ENCODE peak calls at places on chromosomes 7 and 10, in four cellular contexts. H is astrocyte, X is HepG2, C is hepatocyte. Y is an unnamed sample. For H4K20me1, the result is how much of the 10 kb centered on the place peaks cover.

GRCh38 chr7:29563590-29564454 is at the start of gene PRR15:
- DNase-seq in C (peak), X (peak), H (peak), Y (peak)

GRCh38 chr7:81264116-81264515 is 345.3 kb upstream of the SEMA3C start:
- DNase-seq in X (no peak), H (no peak), C (no peak), Y (peak)

GRCh38 chr10:117536359-117536861 is 6.1 kb upstream of the EMX2 start:
- DNase-seq in C (no peak), X (no peak), H (no peak), Y (no peak)

GRCh38 chr7:154744226-154744860 is 258.6 kb downstream of the PAXIP1 start:
- DNase-seq in X (no peak), H (no peak), C (peak), Y (peak)

GRCh38 chr7:97026705-97027426 is 2.2 kb upstream of the DLX5 start:
- DNase-seq in H (no peak), C (no peak), X (no peak), Y (no peak)

GRCh38 chr7:23120106-23120505 is 14.5 kb downstream of the KLHL7 start:
- DNase-seq in H (no peak), X (no peak), C (no peak), Y (no peak)

GRCh38 chr7:158811461-158811860 is 17.8 kb downstream of the ESYT2 start:
- DNase-seq in X (no peak), H (peak), C (peak), Y (peak)

GRCh38 chr7:157595086-157595855 is 258.5 kb downstream of the DNAJB6 start:
- DNase-seq in C (no peak), X (no peak), H (no peak), Y (no peak)

GRCh38 chr7:50599385-50599784 is 34.2 kb upstream of the DDC start:
- DNase-seq in H (no peak), X (no peak), C (no peak), Y (no peak)

GRCh38 chr7:151814400-151814914 is 62.5 kb downstream of the PRKAG2 start:
- DNase-seq in C (no peak), X (no peak), H (peak), Y (no peak)

GRCh38 chr10:97635577-97635976 is 2.3 kb upstream of the MORN4 start:
- DNase-seq in X (no peak), H (no peak), C (no peak), Y (no peak)

GRCh38 chr10:97633921-97634320 is 621 bp upstream of the MORN4 start:
- DNase-seq in X (peak), C (no peak), H (no peak), Y (peak)

GRCh38 chr10:97629289-97629688 is 4.0 kb downstream of the MORN4 start:
- DNase-seq in C (no peak), X (no peak), H (no peak), Y (no peak)

GRCh38 chr10:97631098-97631497 is 2.2 kb downstream of the MORN4 start:
- DNase-seq in H (no peak), C (no peak), X (no peak), Y (no peak)

DNA sequence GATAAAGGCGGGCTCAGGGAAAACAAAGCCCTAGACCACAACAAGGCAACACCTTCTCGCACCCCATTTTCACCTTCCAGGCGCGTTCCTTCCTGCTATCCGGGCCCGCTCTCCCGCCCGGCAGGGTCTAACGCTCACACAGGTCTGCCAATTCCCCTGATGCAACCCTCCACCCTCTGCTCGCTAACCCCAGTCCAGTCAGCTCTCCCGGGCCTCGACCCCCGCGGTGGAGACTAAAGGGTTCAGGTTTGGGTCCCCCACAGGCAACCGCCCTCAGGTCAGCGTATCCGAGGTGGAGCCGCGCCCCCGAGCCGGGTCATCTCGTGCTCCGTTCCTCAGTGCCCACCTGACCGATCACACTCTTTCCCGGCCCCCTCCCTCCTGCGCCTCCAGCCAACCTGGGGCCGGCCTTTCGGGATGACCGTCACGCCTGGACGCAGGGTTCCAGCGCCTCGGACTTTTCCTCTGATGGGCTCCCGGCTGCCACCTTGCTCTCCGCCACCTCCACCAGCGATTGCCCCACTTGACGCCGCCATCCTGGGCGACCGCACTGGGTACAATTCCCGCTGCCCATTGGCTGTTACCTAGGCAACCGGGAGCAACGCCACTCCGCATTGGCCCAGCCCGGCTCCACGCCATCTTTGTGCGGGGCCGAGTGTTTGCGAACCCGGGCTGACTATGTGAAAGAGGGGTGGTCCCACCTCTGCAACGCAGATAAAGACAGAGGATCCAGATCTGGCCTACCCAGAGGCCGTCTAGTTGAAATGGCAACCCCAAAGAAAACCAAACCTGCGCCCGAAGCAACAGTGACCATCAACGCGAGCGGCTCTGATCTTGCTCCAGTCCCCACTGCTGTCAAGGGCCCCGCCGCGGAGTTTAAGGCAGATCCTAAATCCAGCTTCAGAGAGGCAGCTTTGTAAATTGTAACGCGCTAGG is at the start of gene MORN4:
- DNase-seq in X (peak), H (peak), C (peak), Y (peak)
- H3K4me2 ChIP-seq in X (peak), H (peak), C (peak), Y (peak)

DNA sequence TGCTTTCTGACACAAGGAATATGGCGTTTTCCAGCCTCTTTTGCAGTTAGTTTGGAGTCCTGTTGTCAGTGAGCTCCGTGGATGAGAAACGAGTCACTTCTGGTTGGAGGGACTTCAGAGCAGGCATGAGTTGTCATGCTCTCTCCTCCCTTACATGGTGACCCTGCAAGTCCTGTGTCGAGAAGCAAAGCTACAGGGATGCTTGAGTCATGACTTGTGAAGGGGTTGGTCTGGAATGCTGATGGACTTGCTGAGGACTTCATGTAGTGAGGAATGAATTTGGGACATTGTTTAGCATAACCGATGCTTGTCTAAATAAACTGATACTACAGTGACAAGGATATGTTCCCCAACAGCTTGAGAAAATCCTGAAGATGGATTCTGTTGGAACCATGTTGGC is 108.8 kb downstream of the ADCYAP1R1 start:
- DNase-seq in C (no peak), H (no peak), X (no peak), Y (no peak)
- H3K4me3 ChIP-seq in C (no peak), H (no peak), X (no peak), Y (no peak)

DNA sequence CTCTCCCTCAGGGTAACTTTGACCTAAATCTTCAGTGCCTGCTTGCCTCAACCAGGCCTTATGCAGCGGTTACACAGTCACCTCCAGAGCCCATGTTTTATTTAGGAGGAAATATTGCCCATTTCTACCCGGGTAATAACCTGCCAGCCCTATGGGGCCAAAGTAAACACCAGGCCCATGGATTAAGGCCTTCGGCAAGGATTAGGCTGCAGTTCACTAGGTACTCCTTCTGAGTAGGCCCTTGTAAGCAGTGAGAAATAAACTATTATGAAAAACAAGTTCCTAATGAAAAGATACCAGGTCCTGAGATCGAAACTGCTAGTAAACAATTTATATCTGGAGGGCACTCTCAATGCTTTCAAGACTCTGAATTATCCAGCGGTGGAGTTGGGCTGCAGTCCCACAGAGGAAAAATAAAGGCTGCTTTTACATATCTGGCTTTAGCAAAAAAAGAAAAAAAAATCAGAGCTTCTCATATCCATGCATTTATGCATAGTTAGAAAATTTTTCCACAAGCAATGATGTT is 3.7 kb upstream of the HOXA10 start:
- DNase-seq in H (no peak), X (no peak), C (no peak), Y (no peak)
- H4K20me1 ChIP-seq in H (under half), X (under half), C (under half), Y (under half)

DNA sequence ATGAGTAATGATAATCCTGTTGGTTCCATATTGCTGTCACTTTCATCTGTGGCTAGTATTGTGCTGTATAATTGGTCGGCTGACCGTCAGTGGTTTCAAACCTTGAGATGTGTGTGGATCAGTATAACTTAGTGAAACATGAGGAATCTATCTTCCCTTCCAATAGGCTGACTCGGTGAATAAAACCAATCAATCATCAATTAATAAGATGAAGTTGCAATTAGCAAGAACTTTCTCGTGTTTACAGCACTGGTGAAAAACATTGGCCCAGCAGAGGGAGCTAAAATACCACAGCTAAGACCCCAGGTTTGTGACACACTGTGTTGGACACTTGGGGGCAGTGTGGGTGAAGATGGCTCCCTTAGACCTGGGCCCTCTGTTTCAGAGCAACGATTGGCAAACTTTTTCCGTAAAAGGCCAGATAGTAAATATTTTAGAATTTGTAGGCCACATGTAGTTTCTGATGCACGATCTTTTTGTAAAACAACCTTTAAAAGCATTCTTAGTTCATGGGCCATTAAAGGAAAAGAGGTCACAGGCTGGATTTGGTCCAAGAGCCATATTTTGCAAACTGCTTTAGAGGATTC is 47.8 kb downstream of the STRA8 start:
- DNase-seq in C (peak), X (peak), H (peak), Y (peak)
- H3K4me2 ChIP-seq in C (no peak), X (peak), H (peak), Y (no peak)

GRCh38 chr10:86403183-86403797 is 36.7 kb upstream of the GRID1 start:
- DNase-seq in X (peak), H (no peak), C (no peak), Y (no peak)

GRCh38 chr10:86400705-86401587 is 34.4 kb upstream of the GRID1 start:
- DNase-seq in X (peak), C (peak), H (peak), Y (peak)

GRCh38 chr10:86399879-86400704 is 33.5 kb upstream of the GRID1 start:
- DNase-seq in H (peak), C (peak), X (peak), Y (peak)

GRCh38 chr10:86402283-86402931 is 35.8 kb upstream of the GRID1 start:
- DNase-seq in C (no peak), X (peak), H (peak), Y (no peak)

GRCh38 chr10:86401588-86402282 is 35.1 kb upstream of the GRID1 start:
- DNase-seq in H (no peak), X (no peak), C (peak), Y (no peak)
- H3K4me3 ChIP-seq in H (peak), X (peak), C (peak), Y (peak)

GRCh38 chr10:96255569-96256335 is 15.6 kb downstream of the BLNK start:
- DNase-seq in H (no peak), X (no peak), C (no peak), Y (no peak)
- H4K20me1 ChIP-seq in H (under half), X (under half), C (under half), Y (under half)

GRCh38 chr10:21944727-21945386 is 58.7 kb downstream of the DNAJC1 start:
- DNase-seq in C (no peak), H (no peak), X (no peak), Y (no peak)
- H3K4me2 ChIP-seq in C (no peak), H (no peak), X (no peak), Y (no peak)